ENCODE peak calls at places on chromosomes 7 and 10, in five cellular contexts. One of them, this sample, is unnamed.

GRCh38 chr10:110919349-110919931 is at the start of gene SHOC2:
- DNase-seq in PC-3: peak; percentile 51
- DNase-seq in GM12878: no peak
- DNase-seq in tibial artery: peak; percentile 99
- DNase-seq in fibroblast of mammary gland: no peak
- DNase-seq in this sample: peak; percentile 99

GRCh38 chr7:127769696-127770400 is 117.9 kb downstream of the SND1 start:
- DNase-seq in PC-3: no peak
- DNase-seq in tibial artery: no peak
- DNase-seq in fibroblast of mammary gland: no peak
- DNase-seq in GM12878: no peak
- DNase-seq in this sample: no peak

GRCh38 chr10:5461914-5462840 is 37.2 kb downstream of the CALML5 start:
- DNase-seq in fibroblast of mammary gland: no peak
- DNase-seq in PC-3: no peak
- DNase-seq in GM12878: no peak
- DNase-seq in tibial artery: no peak
- DNase-seq in this sample: no peak

GRCh38 chr10:99621454-99622246 is 1.4 kb upstream of the SLC25A28 start:
- DNase-seq in PC-3: no peak
- DNase-seq in fibroblast of mammary gland: no peak
- DNase-seq in GM12878: no peak
- DNase-seq in tibial artery: no peak
- DNase-seq in this sample: no peak

GRCh38 chr10:37222046-37222445 is 96.6 kb downstream of the ANKRD30A start:
- DNase-seq in GM12878: no peak
- DNase-seq in PC-3: no peak
- DNase-seq in fibroblast of mammary gland: no peak
- DNase-seq in tibial artery: no peak
- DNase-seq in this sample: no peak

GRCh38 chr7:131826960-131827359 is 270.5 kb upstream of the PODXL start:
- DNase-seq in tibial artery: no peak
- DNase-seq in fibroblast of mammary gland: no peak
- DNase-seq in PC-3: no peak
- DNase-seq in GM12878: no peak
- DNase-seq in this sample: no peak

GRCh38 chr10:93997546-93997945 is 3.8 kb downstream of the PLCE1 start:
- DNase-seq in PC-3: no peak
- DNase-seq in GM12878: no peak
- DNase-seq in tibial artery: no peak
- DNase-seq in fibroblast of mammary gland: no peak
- DNase-seq in this sample: no peak

GRCh38 chr10:117721883-117722282 is 179.3 kb downstream of the EMX2 start:
- DNase-seq in PC-3: no peak
- DNase-seq in fibroblast of mammary gland: no peak
- DNase-seq in tibial artery: no peak
- DNase-seq in GM12878: no peak
- DNase-seq in this sample: no peak

GRCh38 chr10:8321990-8322389 is 267.5 kb downstream of the GATA3 start:
- DNase-seq in tibial artery: no peak
- DNase-seq in GM12878: no peak
- DNase-seq in PC-3: no peak
- DNase-seq in fibroblast of mammary gland: no peak
- DNase-seq in this sample: no peak

GRCh38 chr7:134589491-134589941 is 40.6 kb downstream of the AKR1B15 start:
- DNase-seq in GM12878: no peak
- DNase-seq in tibial artery: no peak
- DNase-seq in fibroblast of mammary gland: peak; percentile 24
- DNase-seq in PC-3: peak; percentile 87
- DNase-seq in this sample: no peak

GRCh38 chr10:70835895-70836294 is 20.1 kb downstream of the SGPL1 start:
- DNase-seq in PC-3: no peak
- DNase-seq in GM12878: no peak
- DNase-seq in tibial artery: no peak
- DNase-seq in fibroblast of mammary gland: peak; percentile 63
- DNase-seq in this sample: no peak

GRCh38 chr10:16856567-16856966 is 39.3 kb upstream of the RSU1 start:
- DNase-seq in GM12878: no peak
- DNase-seq in fibroblast of mammary gland: peak; percentile 27
- DNase-seq in PC-3: no peak
- DNase-seq in tibial artery: no peak
- DNase-seq in this sample: no peak

GRCh38 chr7:63028376-63029206 is 970.1 kb upstream of the ZNF722 start:
- DNase-seq in fibroblast of mammary gland: no peak
- DNase-seq in PC-3: no peak
- DNase-seq in GM12878: no peak
- DNase-seq in tibial artery: no peak
- DNase-seq in this sample: no peak

GRCh38 chr7:35785250-35785649 is 15.6 kb upstream of the SEPTIN7 start:
- DNase-seq in tibial artery: no peak
- DNase-seq in fibroblast of mammary gland: no peak
- DNase-seq in PC-3: no peak
- DNase-seq in GM12878: no peak
- DNase-seq in this sample: no peak

GRCh38 chr10:110717830-110718595 is 73.9 kb downstream of the RBM20 start:
- DNase-seq in fibroblast of mammary gland: no peak
- DNase-seq in GM12878: no peak
- DNase-seq in tibial artery: peak; percentile 64
- DNase-seq in PC-3: no peak
- DNase-seq in this sample: peak; percentile 36

GRCh38 chr10:87635498-87636312 is 24.0 kb upstream of the PAPSS2 start:
- DNase-seq in GM12878: peak; percentile 62
- DNase-seq in tibial artery: no peak
- DNase-seq in fibroblast of mammary gland: peak; percentile 78
- DNase-seq in PC-3: peak; percentile 77
- DNase-seq in this sample: no peak

GRCh38 chr7:35251606-35252310 is 2.1 kb downstream of the TBX20 start:
- DNase-seq in fibroblast of mammary gland: no peak
- DNase-seq in tibial artery: no peak
- DNase-seq in PC-3: no peak
- DNase-seq in GM12878: no peak
- DNase-seq in this sample: no peak

GRCh38 chr7:24739306-24739705 is 18.0 kb downstream of the GSDME start:
- DNase-seq in PC-3: no peak
- DNase-seq in fibroblast of mammary gland: no peak
- DNase-seq in GM12878: no peak
- DNase-seq in tibial artery: no peak
- DNase-seq in this sample: no peak

GRCh38 chr10:78474743-78475142 is 441.1 kb downstream of the RPS24 start:
- DNase-seq in tibial artery: no peak
- DNase-seq in fibroblast of mammary gland: no peak
- DNase-seq in GM12878: no peak
- DNase-seq in PC-3: no peak
- DNase-seq in this sample: no peak

GRCh38 chr10:102524746-102525145 is 21.0 kb downstream of the SUFU start:
- DNase-seq in fibroblast of mammary gland: no peak
- DNase-seq in PC-3: no peak
- DNase-seq in tibial artery: no peak
- DNase-seq in GM12878: no peak
- DNase-seq in this sample: no peak

GRCh38 chr10:36236341-36236740 is 594.2 kb upstream of the FZD8 start:
- DNase-seq in tibial artery: no peak
- DNase-seq in GM12878: no peak
- DNase-seq in fibroblast of mammary gland: no peak
- DNase-seq in PC-3: no peak
- DNase-seq in this sample: no peak

GRCh38 chr10:107914450-107915276 is 750.2 kb upstream of the SORCS1 start:
- DNase-seq in GM12878: no peak
- DNase-seq in tibial artery: no peak
- DNase-seq in fibroblast of mammary gland: peak; percentile 25
- DNase-seq in PC-3: no peak
- DNase-seq in this sample: no peak

GRCh38 chr7:55345292-55345691 is 19.8 kb upstream of the LANCL2 start:
- DNase-seq in tibial artery: no peak
- DNase-seq in fibroblast of mammary gland: no peak
- DNase-seq in PC-3: no peak
- DNase-seq in GM12878: no peak
- DNase-seq in this sample: no peak

GRCh38 chr7:26102176-26102575 is 49.8 kb upstream of the NFE2L3 start:
- DNase-seq in tibial artery: no peak
- DNase-seq in PC-3: peak; percentile 20
- DNase-seq in GM12878: no peak
- DNase-seq in fibroblast of mammary gland: no peak
- DNase-seq in this sample: no peak
- H3K4me3 ChIP-seq in tibial artery: peak overlapping the region; percentile 31
- H3K4me3 ChIP-seq in PC-3: no peak overlapping the region
- H3K4me3 ChIP-seq in GM12878: peak overlapping the region; percentile 58
- H3K4me3 ChIP-seq in fibroblast of mammary gland: no peak overlapping the region
- H3K4me3 ChIP-seq in this sample: no peak overlapping the region

GRCh38 chr10:79982486-79982800 is 33.5 kb upstream of the SFTPD start:
- DNase-seq in fibroblast of mammary gland: no peak
- DNase-seq in tibial artery: no peak
- DNase-seq in GM12878: no peak
- DNase-seq in PC-3: no peak
- DNase-seq in this sample: no peak
- H3K4me3 ChIP-seq in fibroblast of mammary gland: no peak overlapping the region
- H3K4me3 ChIP-seq in tibial artery: peak overlapping the region; percentile 96
- H3K4me3 ChIP-seq in GM12878: no peak overlapping the region
- H3K4me3 ChIP-seq in PC-3: peak overlapping the region; percentile 74
- H3K4me3 ChIP-seq in this sample: no peak overlapping the region

GRCh38 chr7:94022550-94022949 is 18.4 kb upstream of the BET1 start:
- DNase-seq in tibial artery: no peak
- DNase-seq in fibroblast of mammary gland: peak; percentile 62
- DNase-seq in GM12878: no peak
- DNase-seq in PC-3: no peak
- DNase-seq in this sample: no peak
- H3K4me3 ChIP-seq in tibial artery: no peak overlapping the region
- H3K4me3 ChIP-seq in fibroblast of mammary gland: no peak overlapping the region
- H3K4me3 ChIP-seq in GM12878: no peak overlapping the region
- H3K4me3 ChIP-seq in PC-3: no peak overlapping the region
- H3K4me3 ChIP-seq in this sample: no peak overlapping the region

GRCh38 chr10:47253651-47254375 is 46.2 kb upstream of the GDF10 start:
- DNase-seq in tibial artery: peak; percentile 65
- DNase-seq in PC-3: no peak
- DNase-seq in GM12878: no peak
- DNase-seq in fibroblast of mammary gland: peak; percentile 35
- DNase-seq in this sample: no peak
- H3K4me3 ChIP-seq in tibial artery: no peak overlapping the region
- H3K4me3 ChIP-seq in PC-3: no peak overlapping the region
- H3K4me3 ChIP-seq in GM12878: no peak overlapping the region
- H3K4me3 ChIP-seq in fibroblast of mammary gland: no peak overlapping the region
- H3K4me3 ChIP-seq in this sample: no peak overlapping the region

GRCh38 chr10:45370202-45370955 is 3.6 kb upstream of the ALOX5 start:
- DNase-seq in tibial artery: no peak
- DNase-seq in fibroblast of mammary gland: no peak
- DNase-seq in GM12878: no peak
- DNase-seq in PC-3: no peak
- DNase-seq in this sample: no peak
- H3K4me3 ChIP-seq in tibial artery: no peak overlapping the region
- H3K4me3 ChIP-seq in fibroblast of mammary gland: no peak overlapping the region
- H3K4me3 ChIP-seq in GM12878: no peak overlapping the region
- H3K4me3 ChIP-seq in PC-3: no peak overlapping the region
- H3K4me3 ChIP-seq in this sample: no peak overlapping the region

GRCh38 chr10:59877191-59877671 is 29.1 kb downstream of the CCDC6 start:
- DNase-seq in fibroblast of mammary gland: peak; percentile 71
- DNase-seq in PC-3: peak; percentile 61
- DNase-seq in tibial artery: no peak
- DNase-seq in GM12878: no peak
- DNase-seq in this sample: no peak

GRCh38 chr10:59879363-59879935 is 26.9 kb downstream of the CCDC6 start:
- DNase-seq in tibial artery: no peak
- DNase-seq in fibroblast of mammary gland: no peak
- DNase-seq in GM12878: no peak
- DNase-seq in PC-3: no peak
- DNase-seq in this sample: no peak

GRCh38 chr10:59878289-59878688 is 28.1 kb downstream of the CCDC6 start:
- DNase-seq in fibroblast of mammary gland: no peak
- DNase-seq in PC-3: no peak
- DNase-seq in tibial artery: no peak
- DNase-seq in GM12878: no peak
- DNase-seq in this sample: no peak

GRCh38 chr10:59878915-59879314 is 27.4 kb downstream of the CCDC6 start:
- DNase-seq in tibial artery: no peak
- DNase-seq in fibroblast of mammary gland: no peak
- DNase-seq in GM12878: no peak
- DNase-seq in PC-3: no peak
- DNase-seq in this sample: no peak

DNA sequence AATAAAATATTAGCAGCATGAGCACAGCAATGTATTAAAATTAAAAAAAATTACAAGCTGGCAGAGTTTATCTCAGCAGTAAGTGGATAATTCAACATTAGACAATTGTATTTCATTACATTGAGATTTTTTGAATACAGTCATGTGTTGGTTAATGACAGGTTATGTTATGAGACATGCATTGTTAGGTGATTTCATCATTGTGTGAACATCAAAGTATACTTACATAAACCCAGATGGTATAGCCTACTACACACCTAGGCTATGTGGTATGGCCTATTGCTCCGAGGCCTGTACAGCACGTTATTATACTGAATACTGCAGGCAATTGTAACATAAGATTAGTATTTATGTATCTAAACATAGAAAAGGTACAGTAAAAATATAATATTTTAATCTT is 29.7 kb downstream of the CCDC6 start:
- DNase-seq in fibroblast of mammary gland: peak; percentile 39
- DNase-seq in tibial artery: no peak
- DNase-seq in PC-3: peak; percentile 62
- DNase-seq in GM12878: no peak
- DNase-seq in this sample: no peak
- H3K4me3 ChIP-seq in fibroblast of mammary gland: no peak overlapping the region
- H3K4me3 ChIP-seq in tibial artery: no peak overlapping the region
- H3K4me3 ChIP-seq in PC-3: no peak overlapping the region
- H3K4me3 ChIP-seq in GM12878: no peak overlapping the region
- H3K4me3 ChIP-seq in this sample: no peak overlapping the region

GRCh38 chr10:25877296-25877695 is 56.7 kb upstream of the MYO3A start:
- DNase-seq in PC-3: no peak
- DNase-seq in fibroblast of mammary gland: no peak
- DNase-seq in tibial artery: no peak
- DNase-seq in GM12878: no peak
- DNase-seq in this sample: no peak
- H3K4me3 ChIP-seq in PC-3: no peak overlapping the region
- H3K4me3 ChIP-seq in fibroblast of mammary gland: no peak overlapping the region
- H3K4me3 ChIP-seq in tibial artery: no peak overlapping the region
- H3K4me3 ChIP-seq in GM12878: no peak overlapping the region
- H3K4me3 ChIP-seq in this sample: no peak overlapping the region

DNA sequence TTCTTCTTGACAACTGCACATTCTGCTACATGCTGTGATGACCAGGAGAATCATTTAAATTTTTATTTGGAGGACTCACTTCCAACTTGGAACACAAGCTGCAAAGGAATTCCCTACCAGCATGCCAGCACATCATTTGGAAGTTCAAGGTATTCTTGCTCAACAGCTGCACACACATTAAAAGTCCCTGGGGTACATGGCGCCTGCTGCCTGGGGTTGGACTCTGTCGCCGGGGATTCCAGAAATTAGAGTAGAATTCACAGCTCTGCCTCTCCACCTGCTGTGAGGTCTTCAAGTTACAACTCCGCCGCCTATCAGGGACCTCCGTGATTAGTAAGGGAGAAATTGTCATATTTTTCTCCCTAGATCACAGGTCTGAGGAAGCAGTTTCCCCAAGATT is 1.1 kb downstream of the ZNF32 start:
- DNase-seq in tibial artery: no peak
- DNase-seq in PC-3: no peak
- DNase-seq in fibroblast of mammary gland: peak; percentile 10
- DNase-seq in GM12878: no peak
- DNase-seq in this sample: no peak
- H3K4me3 ChIP-seq in tibial artery: peak overlapping the region; percentile 94
- H3K4me3 ChIP-seq in PC-3: peak overlapping the region; percentile 80
- H3K4me3 ChIP-seq in fibroblast of mammary gland: no peak overlapping the region
- H3K4me3 ChIP-seq in GM12878: peak overlapping the region; percentile 83
- H3K4me3 ChIP-seq in this sample: no peak overlapping the region

This sample was measured in lung.